ENCODE peak calls at places on chromosomes 16 and 17, in four cellular contexts. E is SK-N-MC, Y is mammary epithelial cell, W is fibroblast of lung. T is an unnamed sample.

GRCh38 chr16:50323335-50324011 is 45.3 kb downstream of the BRD7 start:
- DNase-seq in E (no peak), W (peak), Y (no peak), T (no peak)

GRCh38 chr17:73643012-73643845 is 1.0 kb downstream of the SDK2 start:
- DNase-seq in W (no peak), E (no peak), Y (peak), T (no peak)

GRCh38 chr17:17783825-17784598 is 52.8 kb downstream of the SREBF1 start:
- DNase-seq in Y (no peak), E (peak), W (peak), T (no peak)

GRCh38 chr17:935485-935884 is 44.1 kb downstream of the NXN start:
- DNase-seq in W (no peak), Y (peak), E (no peak), T (no peak)

GRCh38 chr16:73082608-73083007 is 34.7 kb upstream of the ZFHX3 start:
- DNase-seq in W (peak), E (no peak), Y (peak), T (no peak)

GRCh38 chr17:40177275-40177874 is at the start of gene RAPGEFL1:
- DNase-seq in E (no peak), Y (peak), W (peak), T (peak)

GRCh38 chr16:10466861-10467260 is 81.0 kb downstream of the ATF7IP2 start:
- DNase-seq in W (no peak), Y (no peak), E (no peak), T (no peak)

GRCh38 chr17:81917565-81918332 is at the start of gene SIRT7:
- DNase-seq in Y (peak), W (peak), E (no peak), T (peak)

GRCh38 chr16:71484006-71484893 is 4.9 kb downstream of the ZNF19 start:
- DNase-seq in W (peak), Y (peak), E (peak), T (no peak)

GRCh38 chr16:77611386-77611785 is 110.9 kb upstream of the NUDT7 start:
- DNase-seq in Y (peak), W (peak), E (no peak), T (no peak)

GRCh38 chr16:3729161-3730112 is 12.1 kb upstream of the TRAP1 start:
- DNase-seq in E (no peak), Y (no peak), W (no peak), T (no peak)

GRCh38 chr17:43134774-43135453 is 9.8 kb upstream of the BRCA1 start:
- DNase-seq in W (no peak), Y (no peak), E (no peak), T (no peak)

GRCh38 chr17:1179635-1180433 is at the start of gene ABR:
- DNase-seq in Y (peak), W (peak), E (no peak), T (peak)

GRCh38 chr17:51398128-51398525 is 137.8 kb downstream of the UTP18 start:
- DNase-seq in W (no peak), E (no peak), Y (no peak), T (no peak)

GRCh38 chr17:75975757-75976174 is 3.2 kb downstream of the ACOX1 start:
- DNase-seq in W (no peak), E (no peak), Y (no peak), T (no peak)

GRCh38 chr16:27678955-27679354 is 129.0 kb downstream of the KATNIP start:
- DNase-seq in W (no peak), Y (no peak), E (no peak), T (no peak)

GRCh38 chr17:39352511-39352910 is 48.9 kb downstream of the FBXL20 start:
- DNase-seq in E (no peak), Y (no peak), W (peak), T (no peak)

GRCh38 chr16:46427340-46428107 is 193.7 kb downstream of the SHCBP1 start:
- DNase-seq in E (no peak), Y (no peak), W (no peak), T (no peak)

GRCh38 chr16:57781741-57782606 is 20.3 kb downstream of the KIFC3 start:
- DNase-seq in Y (peak), E (no peak), W (peak), T (no peak)

GRCh38 chr16:14378131-14378551 is 251.9 kb downstream of the PARN start:
- DNase-seq in W (peak), Y (peak), E (no peak), T (no peak)

GRCh38 chr17:83053021-83053778 is 26.2 kb upstream of the METRNL start:
- DNase-seq in E (no peak), Y (no peak), W (peak), T (no peak)

GRCh38 chr17:10265100-10265810 is 66.8 kb upstream of the GAS7 start:
- DNase-seq in Y (no peak), W (peak), E (no peak), T (no peak)

GRCh38 chr16:78903237-78903636 is 697.3 kb downstream of the MAF start:
- DNase-seq in Y (no peak), E (no peak), W (no peak), T (no peak)

GRCh38 chr17:38730526-38731379 is 612 bp downstream of the CISD3 start:
- DNase-seq in Y (peak), W (peak), E (no peak), T (peak)

GRCh38 chr17:81511800-81512559 is 619 bp downstream of the ACTG1 start:
- DNase-seq in E (no peak), W (no peak), Y (peak), T (no peak)

GRCh38 chr17:65277576-65277975 is 140.4 kb downstream of the RGS9 start:
- DNase-seq in E (no peak), W (peak), Y (no peak), T (no peak)

GRCh38 chr16:66399930-66400329 is 27.2 kb upstream of the BEAN1 start:
- DNase-seq in W (no peak), E (peak), Y (no peak), T (no peak)

GRCh38 chr16:83356266-83356665 is 451.5 kb upstream of the HSBP1 start:
- DNase-seq in W (peak), E (no peak), Y (peak), T (no peak)

GRCh38 chr16:57472665-57473060 is 10.2 kb downstream of the POLR2C start:
- DNase-seq in W (no peak), Y (no peak), E (peak), T (no peak)

GRCh38 chr16:14465799-14466198 is 164.3 kb downstream of the PARN start:
- DNase-seq in E (no peak), Y (no peak), W (no peak), T (no peak)

GRCh38 chr17:2900842-2901241 is 104.6 kb downstream of the RAP1GAP2 start:
- DNase-seq in Y (no peak), E (no peak), W (no peak), T (no peak)

GRCh38 chr17:4678448-4679026 is 25.4 kb downstream of the PELP1 start:
- DNase-seq in W (peak), Y (peak), E (no peak), T (no peak)

GRCh38 chr17:81794509-81794908 is 9.4 kb upstream of the GCGR start:
- DNase-seq in Y (no peak), E (no peak), W (peak), T (no peak)

GRCh38 chr17:79837888-79838540 is 1.2 kb downstream of the CBX4 start:
- DNase-seq in W (no peak), E (no peak), Y (no peak), T (no peak)

GRCh38 chr17:50581316-50581715 is 20.8 kb downstream of the CACNA1G start:
- DNase-seq in W (no peak), Y (no peak), E (no peak), T (no peak)

GRCh38 chr16:55832788-55833583 is at the start of gene CES1:
- DNase-seq in W (peak), Y (no peak), E (no peak), T (no peak)

GRCh38 chr16:4461250-4462085 is 13.0 kb downstream of the NMRAL1 start:
- DNase-seq in E (no peak), W (no peak), Y (no peak), T (peak)

GRCh38 chr16:85717393-85718152 is 28.8 kb upstream of the GINS2 start:
- DNase-seq in Y (no peak), W (peak), E (no peak), T (no peak)

GRCh38 chr17:30921544-30922196 is at the start of gene ADAP2:
- DNase-seq in W (no peak), E (no peak), Y (peak), T (peak)
- H3K4me3 ChIP-seq in W (peak), E (no peak), Y (peak), T (peak)

DNA sequence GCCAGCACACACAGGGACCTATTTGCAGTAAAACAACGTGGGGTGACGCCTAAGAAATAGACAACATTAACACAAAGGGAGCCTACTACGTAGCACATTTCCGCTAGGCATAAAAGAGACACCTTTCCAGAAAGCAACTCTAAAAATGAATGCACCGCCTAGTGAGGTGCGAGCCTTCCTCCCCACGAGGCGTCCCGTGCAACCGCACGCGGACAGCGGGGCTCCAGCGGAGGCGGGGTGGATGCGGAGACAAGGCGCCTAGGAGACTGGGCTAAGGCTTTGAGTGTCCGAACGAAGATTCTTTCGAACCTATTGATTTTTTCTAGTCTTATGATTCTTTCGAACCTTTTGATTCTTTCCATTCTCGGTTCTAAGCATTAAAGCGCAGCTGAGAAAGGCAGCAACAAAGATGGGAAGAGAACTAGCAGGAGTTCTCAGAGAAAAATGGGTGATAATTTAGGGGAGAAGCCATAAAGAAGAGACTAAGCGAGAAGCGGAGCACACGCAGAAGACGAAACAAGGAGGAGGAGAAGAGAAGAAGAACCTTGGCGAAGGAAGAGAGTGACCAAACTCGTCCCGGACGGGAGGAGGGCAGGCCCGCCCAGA is 433 bp upstream of the CPD start:
- DNase-seq in W (no peak), E (no peak), Y (no peak), T (no peak)
- TF ChIP-seq EZH2 in W (no peak), E (no peak), Y (no peak), T (no peak)

DNA sequence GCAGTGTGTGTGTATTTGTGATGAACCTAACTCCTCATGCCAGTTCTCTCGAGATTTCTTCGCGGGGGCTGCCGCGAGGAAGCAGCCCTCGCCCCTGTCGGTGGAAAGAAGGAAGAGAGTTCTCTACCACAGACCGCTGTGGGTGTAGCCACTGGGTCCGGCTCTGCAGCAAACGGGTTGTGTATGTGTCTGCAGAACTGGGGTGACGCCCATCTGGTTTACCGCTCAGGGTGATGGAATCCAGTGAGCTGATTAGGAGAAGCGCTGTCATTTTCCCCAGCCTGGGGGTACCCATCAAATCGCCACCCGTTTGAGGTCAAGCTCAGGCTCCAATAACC is 7.7 kb downstream of the CORO6 start:
- DNase-seq in E (no peak), Y (no peak), W (peak), T (no peak)
- H3K4me3 ChIP-seq in E (peak), Y (no peak), W (no peak), T (peak)

DNA sequence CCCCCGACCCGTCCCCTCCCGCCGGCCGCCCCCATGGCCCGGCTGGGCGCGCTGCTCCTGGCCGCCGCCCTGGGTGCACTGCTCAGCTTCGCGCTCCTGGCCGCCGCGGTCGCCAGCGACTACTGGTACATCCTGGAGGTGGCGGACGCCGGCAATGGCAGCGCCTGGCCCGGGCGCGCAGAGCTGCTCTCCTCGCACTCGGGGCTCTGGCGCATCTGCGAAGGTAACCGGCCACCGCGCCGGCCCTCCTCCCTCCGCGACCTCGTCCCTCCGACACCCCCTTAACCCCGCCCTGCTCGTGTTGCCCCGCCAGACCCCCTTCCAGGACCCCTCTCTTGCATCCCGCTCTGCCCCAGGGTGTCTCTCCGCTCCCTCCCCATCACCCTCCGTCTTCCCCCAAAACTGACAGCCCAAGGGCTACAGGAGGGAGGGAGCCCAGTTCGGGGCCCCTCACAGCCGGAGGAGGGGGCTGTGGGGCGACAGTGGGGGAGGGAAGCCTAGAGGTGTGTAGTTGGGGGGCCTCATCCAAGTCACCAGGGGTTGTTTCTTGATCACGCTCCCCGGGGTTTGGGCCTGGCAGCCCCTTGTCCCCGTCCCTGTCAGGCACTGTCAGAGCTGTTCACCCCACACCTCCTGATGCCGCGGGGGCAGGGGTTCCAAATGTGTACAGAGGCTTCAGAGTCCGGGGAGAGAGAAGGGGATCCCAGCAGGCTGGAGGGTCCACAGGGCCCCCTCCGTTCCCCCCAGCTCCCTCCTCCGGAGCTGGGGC is 744 bp downstream of the TMEM235 start:
- DNase-seq in E (no peak), W (no peak), Y (no peak), T (peak)
- TF ChIP-seq EZH2 in E (no peak), W (peak), Y (no peak), T (no peak)

DNA sequence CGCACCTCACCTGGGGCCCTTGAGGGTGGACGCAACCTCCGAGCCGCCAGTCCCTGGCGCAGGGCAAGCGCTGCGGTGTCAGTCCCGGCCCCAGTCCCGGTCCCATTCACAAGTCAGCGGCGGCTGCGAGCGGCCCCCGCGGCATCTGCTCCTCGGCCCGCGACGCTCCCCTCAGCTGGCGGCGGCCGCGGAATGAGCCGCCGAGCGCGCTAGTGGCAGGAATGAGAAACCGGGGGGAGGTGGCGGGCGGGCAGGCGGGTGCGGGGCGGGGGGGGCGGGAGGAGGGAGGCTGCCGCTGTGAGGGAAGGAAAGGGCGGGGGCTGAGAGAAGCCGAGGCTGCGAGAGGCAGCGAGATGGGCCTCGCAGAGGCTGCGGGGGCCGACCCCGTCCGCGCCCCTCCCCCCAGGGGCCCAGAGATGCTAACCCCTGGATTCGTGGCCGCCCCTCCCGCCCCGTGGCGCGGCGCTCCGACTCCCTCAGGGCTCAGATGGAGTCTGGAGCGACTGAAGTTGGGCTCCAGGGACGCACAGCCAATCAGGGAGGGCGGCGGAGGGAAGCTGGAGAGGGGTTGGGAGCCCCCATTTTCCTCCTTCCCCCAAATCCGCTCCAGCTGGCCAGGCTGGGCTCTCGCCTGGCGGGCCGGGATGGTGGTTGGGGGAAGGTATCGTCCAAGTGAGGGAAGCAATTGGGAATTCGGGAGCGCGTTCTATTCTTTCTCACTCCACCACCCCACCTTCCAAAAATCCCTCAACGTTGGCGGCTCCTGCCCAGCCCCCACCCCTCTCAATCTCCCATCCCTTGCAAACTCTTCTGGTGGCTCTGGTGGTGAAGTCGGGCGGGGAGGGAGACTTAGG is at the start of gene CDH11:
- DNase-seq in Y (peak), E (no peak), W (peak), T (peak)
- H3K4me3 ChIP-seq in Y (peak), E (peak), W (peak), T (peak)

GRCh38 chr16:88395669-88396584 is 13.2 kb downstream of the ZNF469 start:
- DNase-seq in W (no peak), Y (no peak), E (no peak), T (no peak)
- TF ChIP-seq EZH2 in W (no peak), Y (no peak), E (peak), T (no peak)

DNA sequence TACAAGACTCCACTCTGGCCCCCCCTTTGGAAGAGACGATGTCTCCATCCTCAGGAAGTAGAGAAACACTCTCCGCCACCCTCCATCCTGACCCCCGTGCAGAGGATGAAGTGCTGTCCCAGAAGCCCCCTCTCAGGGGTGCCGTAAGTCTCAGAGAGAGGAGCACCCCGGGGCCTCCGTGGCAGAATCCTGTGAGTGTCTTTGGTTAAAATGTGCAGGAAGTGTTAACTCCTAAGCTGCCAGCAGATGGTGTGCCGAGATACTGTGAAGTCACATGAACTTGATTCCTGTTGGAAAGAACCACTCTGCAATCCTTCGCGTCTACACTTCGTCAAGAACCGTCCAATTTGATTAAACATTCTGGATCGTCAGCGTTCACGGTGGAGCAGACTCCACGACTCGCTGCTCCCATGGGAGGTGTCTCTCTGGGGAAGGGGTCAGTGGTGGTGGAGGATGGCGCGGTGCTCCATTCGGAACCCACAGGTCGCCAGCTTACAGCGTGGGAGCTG is 5.6 kb downstream of the BANP start:
- DNase-seq in E (peak), Y (no peak), W (peak), T (no peak)
- H3K4me3 ChIP-seq in E (no peak), Y (no peak), W (no peak), T (no peak)

DNA sequence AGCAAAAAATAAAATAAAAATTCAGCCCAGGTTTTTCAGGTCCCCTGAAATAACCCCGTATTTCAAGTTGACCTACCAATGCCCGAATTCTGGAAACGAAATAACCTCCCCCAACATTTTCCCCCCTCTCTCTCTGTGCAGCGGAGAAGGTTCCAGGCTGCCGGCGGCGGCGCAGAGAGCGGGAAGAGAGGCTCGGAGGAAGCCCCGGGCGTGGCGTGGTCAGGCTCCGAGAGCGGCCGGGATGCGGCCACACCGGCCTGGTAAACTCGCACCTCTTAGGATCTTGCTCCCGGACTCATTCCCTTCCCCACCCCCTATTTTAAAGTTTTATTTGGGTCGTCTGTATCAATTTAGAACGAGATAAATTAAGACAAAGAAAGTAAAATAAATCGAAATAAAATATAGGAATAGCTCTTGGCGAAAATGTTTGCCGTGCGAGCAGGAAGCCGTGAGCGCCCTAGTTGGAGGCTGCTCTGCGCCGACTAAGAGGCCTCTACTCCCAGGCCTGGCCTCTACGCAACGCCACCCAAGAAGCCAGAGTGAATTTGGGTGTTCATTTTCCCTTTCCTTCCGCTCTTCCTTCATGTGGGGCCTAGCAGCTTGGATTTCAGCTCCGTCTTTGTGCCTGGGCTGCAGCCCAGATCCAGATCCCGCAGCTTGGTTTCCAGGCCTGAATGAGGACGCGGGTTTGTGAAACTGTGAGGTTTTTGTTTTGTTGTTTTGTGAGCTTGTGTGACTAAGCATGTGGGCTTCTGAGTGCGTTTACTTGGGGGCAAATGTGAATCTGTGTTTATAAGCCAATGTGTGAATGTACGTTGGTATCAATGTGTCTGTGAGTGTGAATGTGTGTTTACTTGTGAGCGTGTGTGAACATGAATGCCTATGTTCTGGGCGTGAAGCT is 1.5 kb upstream of the HOXB6 start:
- DNase-seq in E (no peak), Y (no peak), W (no peak), T (no peak)
- TF ChIP-seq EZH2 in E (no peak), Y (no peak), W (no peak), T (peak)